ENCODE peak calls at places on chromosomes 7 and 10, in four cellular contexts. One of them, this sample, is unnamed.

GRCh38 chr7:102012941-102013461 is 195.6 kb downstream of the CUX1 start:
- DNase-seq in cardiac fibroblast: peak; percentile 49
- DNase-seq in bronchial epithelial cell: peak; percentile 36
- DNase-seq in GM10248: no peak
- DNase-seq in this sample: no peak

GRCh38 chr7:99037327-99037940 is 106.5 kb downstream of the SMURF1 start:
- DNase-seq in bronchial epithelial cell: no peak
- DNase-seq in cardiac fibroblast: no peak
- DNase-seq in GM10248: no peak
- DNase-seq in this sample: no peak

GRCh38 chr10:35447693-35448407 is 111.5 kb downstream of the CCNY start:
- DNase-seq in bronchial epithelial cell: peak; percentile 53
- DNase-seq in cardiac fibroblast: peak; percentile 90
- DNase-seq in GM10248: no peak
- DNase-seq in this sample: peak; percentile 78

GRCh38 chr7:30117886-30118285 is 16.9 kb upstream of the MTURN start:
- DNase-seq in GM10248: no peak
- DNase-seq in bronchial epithelial cell: no peak
- DNase-seq in cardiac fibroblast: no peak
- DNase-seq in this sample: no peak

GRCh38 chr7:65438593-65438992 is 64.9 kb downstream of the ZNF92 start:
- DNase-seq in bronchial epithelial cell: peak; percentile 97
- DNase-seq in GM10248: no peak
- DNase-seq in cardiac fibroblast: peak; percentile 91
- DNase-seq in this sample: peak; percentile 57

GRCh38 chr7:129698516-129699418 is 87.2 kb downstream of the NRF1 start:
- DNase-seq in GM10248: no peak
- DNase-seq in bronchial epithelial cell: peak; percentile 52
- DNase-seq in cardiac fibroblast: no peak
- DNase-seq in this sample: peak; percentile 65

GRCh38 chr10:71270301-71270777 is 48.7 kb upstream of the SLC29A3 start:
- DNase-seq in GM10248: peak; percentile 78
- DNase-seq in cardiac fibroblast: peak; percentile 88
- DNase-seq in bronchial epithelial cell: peak; percentile 60
- DNase-seq in this sample: peak; percentile 72

GRCh38 chr10:43735907-43736306 is 87.2 kb upstream of the ZNF32 start:
- DNase-seq in cardiac fibroblast: no peak
- DNase-seq in GM10248: no peak
- DNase-seq in bronchial epithelial cell: no peak
- DNase-seq in this sample: no peak

GRCh38 chr10:58104419-58104818 is 163.3 kb downstream of the IPMK start:
- DNase-seq in cardiac fibroblast: no peak
- DNase-seq in GM10248: no peak
- DNase-seq in bronchial epithelial cell: no peak
- DNase-seq in this sample: no peak

GRCh38 chr7:116802144-116802747 is 60.1 kb upstream of the CAPZA2 start:
- DNase-seq in bronchial epithelial cell: no peak
- DNase-seq in cardiac fibroblast: peak; percentile 37
- DNase-seq in GM10248: no peak
- DNase-seq in this sample: no peak

GRCh38 chr7:158423190-158423555 is 164.4 kb downstream of the PTPRN2 start:
- DNase-seq in bronchial epithelial cell: no peak
- DNase-seq in cardiac fibroblast: no peak
- DNase-seq in GM10248: no peak
- DNase-seq in this sample: no peak

GRCh38 chr7:143391462-143392404 is 10.6 kb downstream of the ZYX start:
- DNase-seq in GM10248: no peak
- DNase-seq in cardiac fibroblast: peak; percentile 90
- DNase-seq in bronchial epithelial cell: no peak
- DNase-seq in this sample: no peak

GRCh38 chr7:72114129-72114528 is 298.0 kb downstream of the CALN1 start:
- DNase-seq in cardiac fibroblast: no peak
- DNase-seq in GM10248: no peak
- DNase-seq in bronchial epithelial cell: no peak
- DNase-seq in this sample: no peak

GRCh38 chr10:13231808-13232207 is 2.4 kb downstream of the UCMA start:
- DNase-seq in cardiac fibroblast: no peak
- DNase-seq in bronchial epithelial cell: no peak
- DNase-seq in GM10248: no peak
- DNase-seq in this sample: no peak

GRCh38 chr10:68082815-68083395 is 7.8 kb upstream of the HERC4 start:
- DNase-seq in bronchial epithelial cell: peak; percentile 35
- DNase-seq in cardiac fibroblast: peak; percentile 64
- DNase-seq in GM10248: no peak
- DNase-seq in this sample: peak; percentile 51

GRCh38 chr10:63759335-63759734 is 238.1 kb downstream of the REEP3 start:
- DNase-seq in cardiac fibroblast: peak; percentile 27
- DNase-seq in GM10248: no peak
- DNase-seq in bronchial epithelial cell: no peak
- DNase-seq in this sample: no peak

GRCh38 chr7:141208539-141208938 is 134.7 kb downstream of the TMEM178B start:
- DNase-seq in cardiac fibroblast: no peak
- DNase-seq in bronchial epithelial cell: peak; percentile 44
- DNase-seq in GM10248: no peak
- DNase-seq in this sample: peak; percentile 17

GRCh38 chr10:56823849-56824248 is 462.8 kb upstream of the ZWINT start:
- DNase-seq in bronchial epithelial cell: peak; percentile 4
- DNase-seq in GM10248: peak; percentile 10
- DNase-seq in cardiac fibroblast: no peak
- DNase-seq in this sample: peak; percentile 36
- TF ChIP-seq CTCF in bronchial epithelial cell: peak; percentile 10
- TF ChIP-seq CTCF in GM10248: peak; percentile 66
- TF ChIP-seq CTCF in cardiac fibroblast: peak; percentile 32
- TF ChIP-seq CTCF in this sample: peak; percentile 38

GRCh38 chr7:69550991-69551390 is 47.3 kb upstream of the AUTS2 start:
- DNase-seq in GM10248: no peak
- DNase-seq in cardiac fibroblast: no peak
- DNase-seq in bronchial epithelial cell: no peak
- DNase-seq in this sample: no peak

DNA sequence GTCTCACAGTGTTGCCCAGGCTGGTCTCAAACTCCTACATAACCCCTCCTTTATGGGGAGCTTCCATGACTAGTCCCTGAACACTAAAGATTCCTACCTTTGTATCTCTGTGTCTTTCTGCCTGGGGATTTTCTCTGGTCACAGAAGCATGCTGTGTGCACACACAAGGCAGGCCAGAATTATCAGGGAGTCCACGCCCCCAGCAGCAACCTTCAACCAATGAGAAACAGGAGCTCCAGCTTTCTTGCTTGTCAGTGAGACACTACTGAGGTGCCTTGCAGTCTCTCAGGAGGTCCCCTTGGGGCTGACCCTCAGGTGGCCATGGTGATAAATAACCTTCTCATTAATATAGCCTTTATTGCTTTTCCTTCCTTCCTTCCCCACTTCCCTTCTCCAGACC is 45.1 kb upstream of the AUTS2 start:
- DNase-seq in cardiac fibroblast: no peak
- DNase-seq in bronchial epithelial cell: no peak
- DNase-seq in GM10248: no peak
- DNase-seq in this sample: no peak
- TF ChIP-seq CTCF in cardiac fibroblast: no peak
- TF ChIP-seq CTCF in bronchial epithelial cell: no peak
- TF ChIP-seq CTCF in GM10248: no peak
- TF ChIP-seq CTCF in this sample: no peak

GRCh38 chr7:37201876-37202198 is 246.8 kb downstream of the ELMO1 start:
- DNase-seq in GM10248: no peak
- DNase-seq in cardiac fibroblast: no peak
- DNase-seq in bronchial epithelial cell: no peak
- DNase-seq in this sample: no peak
- TF ChIP-seq CTCF in GM10248: no peak
- TF ChIP-seq CTCF in cardiac fibroblast: no peak
- TF ChIP-seq CTCF in bronchial epithelial cell: no peak
- TF ChIP-seq CTCF in this sample: no peak

DNA sequence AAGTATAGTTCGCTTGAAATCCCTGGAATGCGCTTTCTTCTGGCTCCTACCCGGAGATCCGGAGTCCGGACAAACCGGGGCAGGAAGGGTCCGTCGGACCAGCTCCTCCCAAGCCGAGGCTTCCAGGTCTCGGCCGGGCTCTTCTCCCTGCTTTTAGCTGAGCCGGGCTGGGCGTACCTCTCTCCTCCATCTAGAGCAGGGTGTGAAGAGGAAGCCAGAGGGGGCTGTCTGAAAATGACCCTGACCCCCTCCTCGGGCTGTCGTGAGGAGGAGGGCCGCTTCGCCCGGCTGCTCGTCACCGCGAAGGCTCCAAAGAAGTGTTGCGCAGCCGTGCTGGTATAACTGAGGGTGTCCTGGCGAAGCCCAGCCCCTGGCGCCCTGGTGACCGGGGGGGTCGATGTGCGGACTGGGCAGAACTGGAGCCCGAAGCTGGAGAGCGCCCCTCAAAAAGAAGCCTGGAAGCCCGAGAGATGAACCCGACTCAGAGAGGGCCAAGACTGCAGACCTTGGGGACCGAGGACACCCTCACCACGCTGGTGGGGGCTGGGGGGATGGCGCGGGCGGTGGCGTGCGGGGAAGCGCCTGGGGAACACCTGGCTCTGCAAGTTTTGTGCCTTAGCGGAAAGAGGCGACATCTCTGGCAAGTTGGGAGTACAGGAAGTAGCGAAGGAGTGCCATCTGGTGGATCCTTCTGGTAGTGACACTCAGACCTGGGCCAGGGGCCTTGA is 5.7 kb downstream of the KAZALD1 start:
- DNase-seq in GM10248: peak; percentile 84
- DNase-seq in bronchial epithelial cell: peak; percentile 72
- DNase-seq in cardiac fibroblast: peak; percentile 85
- DNase-seq in this sample: peak; percentile 87
- TF ChIP-seq CTCF in GM10248: peak; percentile 78
- TF ChIP-seq CTCF in bronchial epithelial cell: peak; percentile 74
- TF ChIP-seq CTCF in cardiac fibroblast: peak; percentile 82
- TF ChIP-seq CTCF in this sample: peak; percentile 81

DNA sequence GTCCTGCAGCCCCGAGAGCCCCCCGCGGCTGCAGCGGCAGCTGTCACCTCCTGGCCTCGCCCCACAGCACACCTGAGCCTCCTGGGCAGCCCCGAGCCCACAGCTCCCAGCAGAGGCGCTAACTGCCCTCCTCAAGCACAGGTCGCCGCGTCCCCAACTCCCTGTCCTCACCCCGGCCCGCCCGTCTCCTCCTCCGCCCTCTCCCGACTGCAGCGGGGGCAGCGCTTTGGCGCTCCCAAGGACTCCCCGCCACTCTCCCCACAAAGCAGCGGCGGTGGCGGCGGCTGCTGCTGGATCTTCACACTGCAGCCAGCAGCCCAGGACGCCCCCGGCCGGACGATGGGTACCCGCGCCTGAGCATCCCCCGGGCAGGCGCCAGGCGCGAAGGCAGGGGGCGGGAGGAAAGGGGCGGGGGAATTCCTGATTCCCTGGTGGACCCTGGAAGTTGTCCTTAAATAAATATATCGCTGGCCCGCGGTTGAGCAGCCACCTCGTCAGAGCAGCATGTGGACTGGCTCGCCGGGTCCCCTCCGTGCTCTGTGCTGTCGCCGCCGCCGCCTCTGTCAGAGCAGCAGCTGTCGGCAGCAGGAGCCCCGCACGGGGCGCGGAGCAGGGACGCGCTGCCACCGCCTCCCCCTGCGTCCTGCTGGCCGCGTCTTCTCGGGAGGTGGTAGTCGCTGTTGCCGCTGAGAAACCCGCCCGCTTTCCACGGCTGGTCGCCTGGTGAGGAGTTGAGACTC is at the start of gene ZNF804B:
- DNase-seq in bronchial epithelial cell: no peak
- DNase-seq in cardiac fibroblast: no peak
- DNase-seq in GM10248: peak; percentile 12
- DNase-seq in this sample: no peak
- TF ChIP-seq CTCF in bronchial epithelial cell: no peak
- TF ChIP-seq CTCF in cardiac fibroblast: no peak
- TF ChIP-seq CTCF in GM10248: no peak
- TF ChIP-seq CTCF in this sample: no peak

DNA sequence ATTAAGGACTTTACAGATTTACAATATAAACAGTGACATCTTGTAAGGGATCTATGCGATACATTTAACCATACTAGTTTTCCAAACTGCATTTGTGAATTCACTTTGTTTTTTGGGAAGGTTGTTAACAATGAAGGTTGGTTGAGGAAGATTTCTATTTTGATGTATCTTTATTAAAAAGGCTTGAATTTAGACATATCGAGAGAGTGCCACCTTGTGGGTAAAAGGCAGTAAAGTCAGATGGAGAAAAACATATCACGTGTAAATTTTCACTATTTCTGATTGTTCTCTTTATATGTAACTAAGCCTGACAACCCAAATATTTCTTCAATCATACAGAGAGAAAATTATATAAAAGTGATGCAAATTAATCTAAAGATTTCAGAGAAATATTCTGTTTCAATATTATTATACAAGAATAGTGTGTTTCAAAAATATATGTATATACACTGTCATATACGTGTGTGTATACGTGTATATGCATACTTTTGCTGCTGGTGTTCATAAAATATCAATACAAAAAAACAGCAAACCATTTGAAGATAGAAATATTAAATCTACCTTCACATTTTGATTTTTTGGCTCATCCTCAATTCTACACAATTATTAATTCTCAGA is 988.6 kb downstream of the SORCS1 start:
- DNase-seq in cardiac fibroblast: peak; percentile 56
- DNase-seq in GM10248: peak; percentile 7
- DNase-seq in bronchial epithelial cell: peak; percentile 36
- DNase-seq in this sample: peak; percentile 50
- TF ChIP-seq CTCF in cardiac fibroblast: peak; percentile 46
- TF ChIP-seq CTCF in GM10248: peak; percentile 38
- TF ChIP-seq CTCF in bronchial epithelial cell: peak; percentile 32
- TF ChIP-seq CTCF in this sample: peak; percentile 60

GRCh38 chr10:78462221-78462620 is 428.6 kb downstream of the RPS24 start:
- DNase-seq in GM10248: no peak
- DNase-seq in cardiac fibroblast: no peak
- DNase-seq in bronchial epithelial cell: no peak
- DNase-seq in this sample: no peak
- TF ChIP-seq CTCF in GM10248: no peak
- TF ChIP-seq CTCF in cardiac fibroblast: no peak
- TF ChIP-seq CTCF in bronchial epithelial cell: no peak
- TF ChIP-seq CTCF in this sample: no peak

DNA sequence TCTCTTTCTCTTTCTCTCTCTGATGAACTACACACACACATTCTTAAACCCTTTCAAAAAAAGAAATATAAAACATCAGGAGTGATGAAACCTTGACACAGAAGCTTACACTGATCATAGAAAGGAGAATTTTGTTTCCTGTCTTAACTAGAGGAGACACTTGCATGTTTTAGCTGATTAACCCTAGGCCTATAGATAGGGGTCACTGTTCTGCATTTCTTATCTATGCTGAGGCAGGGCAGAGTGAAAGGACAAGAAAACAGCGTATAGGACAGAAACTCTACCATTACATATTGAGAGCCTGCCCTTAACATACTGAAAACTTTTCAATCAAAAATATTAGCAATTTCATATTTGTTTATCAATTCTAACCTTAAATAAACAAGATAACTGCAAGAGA is 680.6 kb upstream of the MBL2 start:
- DNase-seq in cardiac fibroblast: no peak
- DNase-seq in GM10248: no peak
- DNase-seq in bronchial epithelial cell: peak; percentile 18
- DNase-seq in this sample: peak; percentile 14
- TF ChIP-seq CTCF in cardiac fibroblast: no peak
- TF ChIP-seq CTCF in GM10248: no peak
- TF ChIP-seq CTCF in bronchial epithelial cell: peak; percentile 34
- TF ChIP-seq CTCF in this sample: peak; percentile 9

GRCh38 chr10:31467791-31468535 is 148.9 kb downstream of the ZEB1 start:
- DNase-seq in bronchial epithelial cell: peak; percentile 68
- DNase-seq in cardiac fibroblast: peak; percentile 26
- DNase-seq in GM10248: peak; percentile 10
- DNase-seq in this sample: peak; percentile 51
- TF ChIP-seq CTCF in bronchial epithelial cell: peak; percentile 97
- TF ChIP-seq CTCF in cardiac fibroblast: peak; percentile 70
- TF ChIP-seq CTCF in GM10248: peak; percentile 16
- TF ChIP-seq CTCF in this sample: peak; percentile 32

This sample was measured in MCF 10A.